ENCODE peak calls at places on chromosomes 3 and 15, in four cellular contexts. H is endodermal cell, Z is IMR-90, B is H1. G is an unnamed sample.

GRCh38 chr3:122978569-122978968 is 49.0 kb downstream of the SEMA5B start:
- DNase-seq in Z (no peak), H (no peak), B (no peak), G (no peak)

GRCh38 chr3:10272977-10273376 is 19.8 kb downstream of the GHRL start:
- DNase-seq in H (no peak), Z (no peak), B (no peak), G (no peak)

GRCh38 chr3:4474683-4475490 is 7.8 kb upstream of the SUMF1 start:
- DNase-seq in Z (peak), H (no peak), B (no peak), G (no peak)

GRCh38 chr3:44076221-44076829 is 165.4 kb upstream of the TOPAZ1 start:
- DNase-seq in H (peak), Z (no peak), B (no peak), G (no peak)

GRCh38 chr3:40162616-40163015 is 146.9 kb upstream of the EIF1B start:
- DNase-seq in B (no peak), Z (no peak), H (no peak), G (no peak)

GRCh38 chr15:82832601-82833209 is 23.3 kb downstream of the WHAMM start:
- DNase-seq in Z (peak), B (no peak), H (no peak), G (no peak)

GRCh38 chr3:108518895-108519294 is 8.5 kb upstream of the MYH15 start:
- DNase-seq in B (no peak), H (no peak), Z (peak), G (no peak)

GRCh38 chr3:87026246-87026645 is 35.3 kb upstream of the VGLL3 start:
- DNase-seq in H (no peak), B (no peak), Z (no peak), G (no peak)

GRCh38 chr3:21055015-21055414 is 696.0 kb downstream of the ZNF385D start:
- DNase-seq in B (no peak), Z (no peak), H (no peak), G (no peak)

GRCh38 chr3:109351231-109351630 is 13.9 kb upstream of the DPPA4 start:
- DNase-seq in H (no peak), B (no peak), Z (no peak), G (no peak)

GRCh38 chr15:96076350-96076749 is 254.2 kb upstream of the NR2F2 start:
- DNase-seq in Z (no peak), H (no peak), B (no peak), G (no peak)

GRCh38 chr3:30188713-30189112 is 417.7 kb upstream of the TGFBR2 start:
- DNase-seq in B (no peak), H (no peak), Z (peak), G (no peak)

GRCh38 chr3:115071122-115071521 is 76.0 kb downstream of the ZBTB20 start:
- DNase-seq in H (no peak), Z (no peak), B (no peak), G (no peak)

GRCh38 chr3:66485291-66485968 is 15.4 kb downstream of the LRIG1 start:
- DNase-seq in B (no peak), H (no peak), Z (peak), G (no peak)

GRCh38 chr3:113746955-113747718 is at the start of gene ATP6V1A:
- DNase-seq in H (peak), B (no peak), Z (no peak), G (no peak)

DNA sequence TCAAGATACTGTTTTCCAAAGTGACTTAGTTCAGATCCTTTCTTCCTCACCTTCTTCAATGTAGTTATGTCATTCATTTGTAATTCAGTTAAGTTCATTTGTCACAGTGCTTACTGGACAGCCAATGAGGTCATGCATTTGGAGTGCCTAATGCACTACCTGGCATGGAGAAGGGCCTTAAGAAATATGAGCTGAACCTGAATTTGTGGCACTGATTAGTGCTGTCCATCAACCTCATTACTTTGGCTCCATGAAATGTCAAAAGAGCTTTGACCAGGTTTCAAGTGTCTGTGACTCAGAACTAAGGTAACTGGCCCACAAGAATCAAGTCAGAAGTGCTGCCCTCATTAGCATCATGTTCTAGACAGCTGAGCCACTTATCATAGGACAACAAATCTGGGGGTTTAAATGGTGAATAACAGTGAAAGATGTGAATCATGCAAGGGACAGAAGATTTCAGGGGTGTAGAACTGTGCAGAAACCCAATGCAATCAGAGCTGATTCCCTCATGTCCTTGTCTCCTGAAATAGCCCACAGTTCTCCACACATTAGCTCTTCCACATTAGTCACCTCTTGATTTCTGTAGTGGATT is 38.5 kb downstream of the CHST2 start:
- DNase-seq in B (no peak), Z (no peak), H (no peak), G (no peak)
- TF ChIP-seq CTCF in B (no peak), Z (no peak), H (no peak), G (no peak)

DNA sequence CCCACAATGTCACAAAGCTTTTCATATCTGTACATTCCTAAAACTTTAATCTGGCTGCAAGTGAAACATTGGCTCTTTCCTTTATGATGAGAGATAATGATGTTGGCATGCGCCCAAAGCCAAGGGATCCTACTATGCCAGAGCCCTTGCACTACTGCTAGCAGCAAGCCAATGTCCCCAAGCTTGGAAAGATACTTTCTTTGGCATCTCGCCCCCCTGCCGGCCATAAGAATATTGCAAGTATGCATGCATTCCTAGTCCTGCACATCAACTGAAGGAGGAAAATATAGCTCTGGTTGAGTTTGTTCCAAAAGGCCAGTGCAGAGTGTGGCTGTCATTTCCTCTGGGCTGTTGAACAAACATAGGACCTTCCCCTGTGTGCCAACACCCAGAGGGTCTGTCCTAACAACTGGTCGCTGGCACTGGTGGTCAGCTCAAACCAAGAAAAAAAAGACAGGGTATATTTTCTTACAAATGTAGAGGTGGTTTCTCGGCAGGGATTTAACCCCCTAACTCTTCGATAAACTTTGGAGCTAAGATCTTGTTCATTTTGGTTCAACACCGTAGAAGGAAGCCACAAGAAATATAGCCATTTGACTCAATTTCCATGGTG is 120.9 kb upstream of the ZBED2 start:
- DNase-seq in H (peak), B (no peak), Z (peak), G (no peak)
- TF ChIP-seq CTCF in H (peak), B (peak), Z (peak), G (peak)

GRCh38 chr15:50148362-50148963 is 29.4 kb upstream of the ATP8B4 start:
- DNase-seq in H (peak), B (peak), Z (peak), G (no peak)
- TF ChIP-seq CTCF in H (peak), B (peak), Z (peak), G (peak)

GRCh38 chr15:48861813-48862431 is 16.0 kb upstream of the EID1 start:
- DNase-seq in B (no peak), Z (peak), H (no peak), G (no peak)
- TF ChIP-seq CTCF in B (peak), Z (peak), H (peak), G (peak)

DNA sequence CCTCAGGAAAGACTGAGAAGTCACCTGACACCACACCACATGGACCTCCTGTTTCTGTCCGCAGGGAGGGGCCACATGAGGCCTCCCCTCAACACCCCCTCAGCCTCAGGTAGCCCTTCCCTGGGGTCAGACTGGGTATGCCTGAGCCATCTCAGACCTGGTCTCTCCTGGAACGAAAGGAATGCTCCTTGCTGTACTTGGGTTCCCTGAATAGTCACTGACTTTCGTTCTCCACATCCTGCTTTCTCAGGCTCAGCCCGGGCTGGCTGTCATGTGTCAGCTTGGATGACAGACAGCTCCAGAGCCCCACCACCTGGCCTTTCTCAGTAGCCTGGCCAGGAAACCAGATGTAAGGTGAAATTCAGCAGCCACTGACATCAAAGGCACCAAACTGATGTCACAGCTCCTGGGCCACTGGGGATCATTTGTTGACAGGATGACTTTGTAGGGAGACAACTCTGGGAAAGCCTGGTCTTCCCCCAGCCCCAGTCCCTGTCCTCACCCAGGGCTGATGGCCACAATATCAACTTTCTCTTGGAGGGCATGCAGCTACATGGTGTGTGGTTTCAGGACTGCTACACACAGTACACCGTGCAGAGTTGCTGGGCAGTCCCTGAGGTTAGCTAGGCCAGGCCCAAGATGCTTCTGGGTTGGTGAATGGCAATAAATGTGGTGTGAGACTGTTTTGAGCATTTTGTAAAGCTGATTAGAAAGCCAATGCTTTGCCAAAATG is 141.4 kb upstream of the MRPS22 start:
- DNase-seq in H (peak), Z (no peak), B (peak), G (no peak)
- TF ChIP-seq CTCF in H (peak), Z (no peak), B (peak), G (peak)

DNA sequence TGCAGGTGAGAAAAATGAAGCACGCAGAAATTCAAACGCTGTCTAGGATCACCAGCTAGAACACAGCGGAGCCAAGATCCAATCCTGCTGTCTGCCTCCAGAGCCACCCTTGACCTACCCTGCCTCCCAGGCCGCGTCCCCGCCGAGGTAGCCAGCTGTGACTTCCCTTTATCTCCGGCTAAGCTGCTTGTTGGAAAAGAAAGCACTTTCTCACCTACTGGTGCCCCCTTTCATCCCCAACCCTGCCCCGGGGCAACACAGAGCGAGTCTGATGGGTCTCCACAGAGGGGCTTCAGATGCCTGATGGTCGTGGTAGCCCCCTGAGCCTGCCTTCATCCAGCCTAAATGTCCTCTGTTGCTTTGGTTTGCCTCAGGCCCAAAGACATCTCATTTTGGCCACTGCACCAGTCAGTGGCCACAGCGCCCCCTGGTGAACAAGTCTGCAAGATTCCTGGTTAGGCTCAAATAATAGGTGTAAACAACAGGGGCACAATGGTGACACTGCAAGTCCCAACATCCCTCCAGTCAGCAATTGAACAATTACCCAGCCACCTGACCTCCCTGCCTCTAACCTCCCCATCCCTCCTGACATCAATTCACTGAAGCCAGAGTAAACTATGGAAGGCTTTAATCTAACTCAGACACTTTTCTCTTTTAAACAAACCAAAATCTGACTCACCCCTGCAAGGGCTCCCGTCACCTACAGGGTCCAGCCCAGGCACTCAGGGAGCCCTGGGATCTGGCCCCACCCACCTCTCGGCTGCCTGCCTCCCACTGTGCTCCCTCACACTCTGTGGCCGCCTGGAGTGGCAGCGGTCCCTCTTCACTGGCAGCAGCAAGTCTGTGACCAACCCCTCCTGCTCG is 27.3 kb upstream of the BCL2L10 start:
- DNase-seq in H (peak), Z (peak), B (peak), G (peak)
- TF ChIP-seq CTCF in H (peak), Z (peak), B (peak), G (peak)

DNA sequence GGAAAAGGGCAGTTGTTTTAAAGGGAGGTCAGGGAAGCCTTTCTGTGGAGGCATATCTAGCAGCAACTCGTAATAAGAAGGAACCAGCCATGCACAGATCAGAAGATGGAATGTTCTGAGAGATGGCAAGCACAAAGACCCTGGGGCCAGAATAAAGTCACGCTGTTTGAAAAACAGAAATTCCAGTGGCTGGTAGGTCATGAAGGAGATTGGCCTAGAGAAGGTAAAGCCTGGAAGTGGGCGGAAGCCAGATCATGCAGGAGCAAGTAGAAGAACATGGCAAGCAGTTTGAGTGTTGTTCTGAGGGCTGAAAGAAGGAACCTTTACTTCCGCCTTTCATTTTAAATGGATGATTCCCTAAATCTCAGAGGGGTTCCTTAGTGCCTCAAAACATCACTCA is 208.1 kb upstream of the PPP2R3A start:
- DNase-seq in Z (no peak), B (no peak), H (no peak), G (no peak)
- TF ChIP-seq CTCF in Z (no peak), B (no peak), H (no peak), G (no peak)

DNA sequence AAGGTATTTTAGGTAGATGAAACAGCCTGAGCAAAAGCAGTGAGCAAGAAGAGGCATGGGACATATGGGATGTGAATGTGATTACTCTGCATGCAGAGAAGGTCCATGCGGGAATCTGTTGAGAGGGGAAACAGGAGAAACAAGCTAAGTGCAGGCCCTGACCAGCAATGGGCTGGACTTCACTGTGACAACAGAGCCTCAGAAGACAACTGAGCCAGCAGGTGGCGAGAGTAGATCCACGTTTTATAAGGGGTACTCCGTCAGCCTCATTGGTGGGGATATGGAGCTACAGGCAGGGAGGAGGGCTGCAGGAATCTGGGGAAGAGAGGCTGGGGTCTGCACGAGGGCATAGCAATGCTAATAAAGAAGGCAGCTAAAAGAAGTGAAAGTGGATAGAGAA is 405.9 kb upstream of the LMCD1 start:
- DNase-seq in B (peak), Z (no peak), H (peak), G (no peak)
- TF ChIP-seq CTCF in B (peak), Z (no peak), H (peak), G (peak)

GRCh38 chr3:57577786-57578185 is 19.4 kb downstream of the ARF4 start:
- DNase-seq in H (no peak), Z (no peak), B (no peak), G (no peak)

GRCh38 chr3:57583544-57583943 is 13.6 kb downstream of the ARF4 start:
- DNase-seq in H (no peak), Z (no peak), B (no peak), G (no peak)

GRCh38 chr3:57586778-57587177 is 10.4 kb downstream of the ARF4 start:
- DNase-seq in H (no peak), Z (no peak), B (no peak), G (no peak)

GRCh38 chr3:57587946-57588345 is 9.2 kb downstream of the ARF4 start:
- DNase-seq in Z (no peak), H (no peak), B (no peak), G (no peak)

DNA sequence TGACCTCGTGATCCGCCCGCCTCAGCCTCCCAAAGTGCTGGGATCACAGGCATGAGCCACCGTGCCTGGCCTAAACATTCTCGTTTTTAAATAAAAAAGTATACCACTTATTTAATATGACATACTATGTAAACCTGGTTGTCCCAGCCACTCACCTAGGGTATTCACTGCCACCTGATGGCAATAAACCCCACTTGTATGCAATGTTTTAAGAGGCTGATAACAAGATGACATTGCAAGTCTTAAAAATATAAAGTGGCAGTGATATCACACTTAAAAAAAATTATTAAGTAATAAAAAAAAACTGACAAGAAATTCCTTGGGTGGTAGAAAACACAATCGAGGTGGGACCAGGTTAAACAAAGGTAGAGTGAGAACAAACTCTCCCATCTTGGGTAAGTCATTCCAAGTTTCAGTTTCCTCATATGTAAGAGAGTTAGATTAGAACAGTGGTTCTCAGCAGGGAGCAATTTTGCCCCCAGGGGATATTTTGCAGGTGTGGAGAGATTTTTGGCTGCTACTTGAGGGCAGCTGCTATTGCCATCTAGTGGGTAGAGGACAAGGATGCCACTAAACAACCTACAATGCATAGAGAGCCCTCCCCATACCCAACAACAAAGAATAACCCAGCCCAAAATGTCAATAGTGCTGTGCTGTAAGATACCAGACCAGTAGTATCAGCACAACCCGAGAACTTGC is 14.5 kb downstream of the ARF4 start:
- DNase-seq in Z (no peak), B (peak), H (peak), G (no peak)
- TF ChIP-seq CTCF in Z (no peak), B (peak), H (peak), G (peak)

GRCh38 chr3:8486945-8487344 is 14.7 kb upstream of the LMCD1 start:
- DNase-seq in B (no peak), H (no peak), Z (no peak), G (no peak)

GRCh38 chr3:8486434-8486833 is 15.2 kb upstream of the LMCD1 start:
- DNase-seq in B (no peak), Z (no peak), H (no peak), G (no peak)

GRCh38 chr3:8488877-8489865 is 12.5 kb upstream of the LMCD1 start:
- DNase-seq in B (no peak), Z (no peak), H (no peak), G (no peak)

GRCh38 chr3:8490079-8490552 is 11.5 kb upstream of the LMCD1 start:
- DNase-seq in Z (peak), B (no peak), H (no peak), G (no peak)

GRCh38 chr3:8488436-8488835 is 13.2 kb upstream of the LMCD1 start:
- DNase-seq in Z (no peak), B (no peak), H (no peak), G (no peak)
- TF ChIP-seq CTCF in Z (no peak), B (no peak), H (peak), G (no peak)